ENCODE peak calls at places on chromosome 21, in five cellular contexts. B is CD8-positive, alpha-beta memory T cell; X is H9; K is CD4-positive, alpha-beta memory T cell; Y is cardiac muscle cell. I is an unnamed sample.

GRCh38 chr21:28818663-28819278 is 173.9 kb downstream of the LTN1 start:
- DNase-seq in B (no peak), X (no peak), K (no peak), Y (peak; percentile 36), I (no peak)

GRCh38 chr21:25838809-25839208 is 104.0 kb downstream of the GABPA start:
- DNase-seq in B (no peak), X (no peak), K (no peak), Y (no peak), I (no peak)

GRCh38 chr21:42171091-42172053 is 47.6 kb upstream of the ABCG1 start:
- DNase-seq in B (no peak), X (no peak), K (no peak), Y (no peak), I (peak; percentile 42)

GRCh38 chr21:18153063-18153462 is 91.6 kb upstream of the CHODL start:
- DNase-seq in B (no peak), X (no peak), K (no peak), Y (peak; percentile 21), I (peak; percentile 5)

GRCh38 chr21:28516011-28516410 is 476.7 kb downstream of the LTN1 start:
- DNase-seq in B (no peak), X (no peak), K (no peak), Y (no peak), I (no peak)

GRCh38 chr21:18164933-18165332 is 79.7 kb upstream of the CHODL start:
- DNase-seq in B (no peak), X (no peak), K (no peak), Y (no peak), I (no peak)

GRCh38 chr21:31777857-31778256 is 45.9 kb upstream of the SCAF4 start:
- DNase-seq in B (no peak), X (no peak), K (no peak), Y (no peak), I (no peak)

GRCh38 chr21:43190544-43191340 is 21.9 kb downstream of the CRYAA start:
- DNase-seq in B (no peak), X (peak; percentile 27), K (no peak), Y (no peak), I (no peak)

GRCh38 chr21:42653492-42654061 is at the start of gene PDE9A:
- DNase-seq in B (no peak), X (peak; percentile 69), K (peak; percentile 40), Y (no peak), I (peak; percentile 61)

GRCh38 chr21:26769613-26770188 is 75.5 kb downstream of the ADAMTS1 start:
- DNase-seq in B (no peak), X (no peak), K (peak; percentile 2), Y (peak; percentile 77), I (peak; percentile 15)

GRCh38 chr21:46649356-46649755 is 13.9 kb downstream of the PRMT2 start:
- DNase-seq in B (no peak), X (no peak), K (no peak), Y (no peak), I (no peak)

GRCh38 chr21:43609501-43610340 is 49.6 kb downstream of the HSF2BP start:
- DNase-seq in B (no peak), X (no peak), K (no peak), Y (peak; percentile 85), I (peak; percentile 91)

GRCh38 chr21:31310750-31311149 is 33.3 kb downstream of the TIAM1 start:
- DNase-seq in B (no peak), X (no peak), K (no peak), Y (no peak), I (no peak)

GRCh38 chr21:28083350-28083749 is 909.3 kb downstream of the LTN1 start:
- DNase-seq in B (no peak), X (no peak), K (no peak), Y (no peak), I (no peak)

GRCh38 chr21:25329227-25329626 is 278.1 kb downstream of the MRPL39 start:
- DNase-seq in B (no peak), X (no peak), K (no peak), Y (peak; percentile 60), I (no peak)

GRCh38 chr21:39350094-39351006 is 1.5 kb upstream of the HMGN1 start:
- DNase-seq in B (no peak), X (no peak), K (no peak), Y (no peak), I (no peak)

GRCh38 chr21:41600556-41600955 is 92.6 kb upstream of the TMPRSS2 start:
- DNase-seq in B (no peak), X (no peak), K (no peak), Y (no peak), I (no peak)

GRCh38 chr21:23664193-23664694 is 1943.0 kb downstream of the MRPL39 start:
- DNase-seq in B (no peak), X (no peak), K (no peak), Y (no peak), I (no peak)

GRCh38 chr21:43313939-43314405 is 113.0 kb downstream of the SIK1 start:
- DNase-seq in B (no peak), X (no peak), K (no peak), Y (no peak), I (no peak)

GRCh38 chr21:31235671-31236450 is 108.2 kb downstream of the TIAM1 start:
- DNase-seq in B (no peak), X (no peak), K (no peak), Y (peak; percentile 48), I (no peak)

GRCh38 chr21:41147096-41147978 is 20.6 kb upstream of the BACE2 start:
- DNase-seq in B (no peak), X (no peak), K (no peak), Y (no peak), I (no peak)

GRCh38 chr21:41321211-41321907 is 4.8 kb downstream of the FAM3B start:
- DNase-seq in B (no peak), X (no peak), K (no peak), Y (no peak), I (no peak)

DNA sequence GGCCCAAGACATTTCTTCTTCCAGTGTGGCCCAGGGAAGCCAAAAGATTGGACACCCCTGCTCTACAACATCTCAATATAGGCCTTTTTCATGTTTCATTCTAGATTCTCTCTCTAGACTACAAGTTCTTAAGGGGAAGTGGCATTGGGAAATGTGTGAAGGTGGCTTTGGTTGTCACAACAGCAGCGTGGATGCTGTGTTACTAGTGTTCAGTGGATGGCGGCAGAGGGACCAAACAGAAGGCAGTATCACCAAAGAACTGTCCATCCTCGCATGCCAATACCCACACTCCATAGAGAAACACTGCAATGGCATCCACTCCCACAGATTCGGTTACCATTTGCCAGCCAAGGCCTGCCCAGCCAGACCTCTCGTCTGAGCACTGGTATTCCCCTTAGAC is 24.3 kb upstream of the IFNAR2 start:
- DNase-seq in B (peak; percentile 12), X (no peak), K (no peak), Y (no peak), I (no peak)
- H3K4me1 ChIP-seq in B (peaks cover 37% of the 10 kb centered on the region), X (no peaks in the 10 kb centered on the region), K (peaks cover 38% of the 10 kb centered on the region), Y (no peaks in the 10 kb centered on the region), I (no peaks in the 10 kb centered on the region)

GRCh38 chr21:34200288-34200905 is 127.0 kb downstream of the MRPS6 start:
- DNase-seq in B (no peak), X (no peak), K (no peak), Y (peak; percentile 82), I (no peak)
- H3K4me1 ChIP-seq in B (peaks cover 28% of the 10 kb centered on the region), X (peaks cover 17% of the 10 kb centered on the region), K (peaks cover 34% of the 10 kb centered on the region), Y (peaks cover 39% of the 10 kb centered on the region), I (peaks cover 39% of the 10 kb centered on the region)

DNA sequence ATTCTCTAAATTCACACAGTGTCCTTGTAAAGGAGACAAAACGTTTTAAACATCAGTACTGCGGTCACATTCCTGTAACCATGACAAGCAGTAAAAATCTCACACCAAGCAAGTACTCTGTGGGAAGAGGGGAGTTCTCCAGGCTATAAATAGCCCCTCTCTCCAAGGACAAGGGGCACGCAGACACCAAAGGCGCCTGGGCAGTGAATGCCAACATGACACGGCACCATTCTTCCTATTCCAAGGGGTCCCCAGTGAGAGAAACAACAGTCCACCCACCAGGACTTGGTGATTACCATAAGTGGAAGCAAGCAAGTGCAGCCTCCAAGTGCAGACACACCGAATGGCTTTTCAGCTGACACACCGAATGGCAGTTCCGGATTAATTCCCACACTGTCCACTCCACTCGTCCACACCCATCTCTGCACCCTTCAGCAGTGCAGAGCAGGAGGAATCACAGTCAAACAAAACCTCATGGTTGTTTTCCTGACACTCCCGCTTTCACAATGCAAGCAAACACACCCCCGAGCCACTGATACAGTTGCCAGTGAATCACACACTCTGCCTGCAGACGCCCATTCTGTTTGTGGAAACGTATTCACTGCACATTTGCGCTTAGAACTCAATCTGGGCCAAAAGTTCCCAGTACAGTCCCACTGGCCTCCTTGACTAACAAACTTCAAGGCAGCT is 1.8 kb downstream of the PTTG1IP start:
- DNase-seq in B (no peak), X (no peak), K (no peak), Y (peak; percentile 82), I (no peak)
- H3K4me1 ChIP-seq in B (peaks cover 66% of the 10 kb centered on the region), X (peaks cover 12% of the 10 kb centered on the region), K (peaks cover 74% of the 10 kb centered on the region), Y (peaks cover 31% of the 10 kb centered on the region), I (peaks cover 7% of the 10 kb centered on the region)

DNA sequence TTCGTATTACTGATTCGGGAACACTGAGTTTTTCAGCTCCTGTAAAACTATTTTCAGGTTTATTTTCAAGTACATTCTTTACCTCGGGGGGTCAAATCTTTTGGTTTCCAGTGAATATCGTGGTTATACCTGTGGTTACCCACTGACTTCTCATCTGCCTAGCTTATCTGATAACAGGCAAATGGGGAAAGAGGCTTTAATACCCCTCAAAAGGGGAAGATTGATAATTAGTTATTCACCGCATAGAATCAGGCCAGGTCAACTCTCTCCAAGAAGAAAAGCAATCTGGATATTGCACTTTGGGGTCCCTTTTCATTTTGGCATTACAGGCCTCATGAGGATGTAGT is 23.0 kb downstream of the RUNX1 start:
- DNase-seq in B (no peak), X (no peak), K (no peak), Y (peak; percentile 6), I (no peak)
- H3K4me1 ChIP-seq in B (peaks cover 90% of the 10 kb centered on the region), X (no peaks in the 10 kb centered on the region), K (peaks cover 92% of the 10 kb centered on the region), Y (no peaks in the 10 kb centered on the region), I (no peaks in the 10 kb centered on the region)

DNA sequence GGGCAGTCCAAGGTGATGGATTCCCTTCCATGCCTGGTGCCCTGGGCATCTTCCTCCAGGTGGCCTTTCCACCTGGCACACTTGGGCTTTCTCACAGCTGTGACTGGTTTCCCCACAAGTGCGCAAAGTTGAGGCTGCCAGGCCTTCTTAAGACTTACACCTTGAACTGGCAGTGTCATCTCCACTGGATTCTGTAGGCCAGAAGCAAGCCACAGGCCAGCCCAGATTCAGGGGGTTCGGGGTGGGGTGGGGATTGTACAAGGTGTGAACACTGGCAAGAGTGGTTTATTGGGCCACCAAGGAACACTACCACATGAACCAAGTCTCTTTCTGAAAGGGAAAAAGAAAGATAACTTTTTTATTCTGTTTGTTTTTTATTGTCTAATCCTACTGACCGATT is 27.2 kb downstream of the DYRK1A start:
- DNase-seq in B (no peak), X (no peak), K (no peak), Y (no peak), I (no peak)
- H3K4me1 ChIP-seq in B (peaks cover 75% of the 10 kb centered on the region), X (peaks cover 6% of the 10 kb centered on the region), K (peaks cover 88% of the 10 kb centered on the region), Y (peaks cover 18% of the 10 kb centered on the region), I (no peaks in the 10 kb centered on the region)